ENCODE peak calls at places on chromosomes 16 and 17, in seven cellular contexts. H, D, F, W, Q, R and P are unnamed samples.

GRCh38 chr17:68378202-68379149 is 78.8 kb downstream of the WIPI1 start:
- DNase-seq in W (no peak), H (peak), D (peak), Q (peak), F (peak), R (peak), P (peak)

GRCh38 chr17:56879280-56879679 is 34.6 kb downstream of the TRIM25 start:
- DNase-seq in R (no peak), Q (no peak), H (no peak), F (no peak), D (no peak), W (no peak), P (no peak)

GRCh38 chr17:50218771-50219315 is 17.4 kb upstream of the COL1A1 start:
- DNase-seq in H (no peak), W (no peak), F (no peak), Q (no peak), R (peak), D (no peak), P (peak)

GRCh38 chr16:71526111-71526998 is at the start of gene CHST4:
- DNase-seq in R (peak), W (peak), F (no peak), Q (no peak), H (peak), D (peak), P (peak)

GRCh38 chr17:8696456-8696855 is 48.2 kb downstream of the CCDC42 start:
- DNase-seq in R (no peak), H (no peak), D (no peak), F (no peak), Q (no peak), W (no peak), P (no peak)

GRCh38 chr16:88923450-88923849 is 53.6 kb downstream of the CBFA2T3 start:
- DNase-seq in H (no peak), W (no peak), D (no peak), F (no peak), Q (no peak), R (no peak), P (no peak)

GRCh38 chr16:53121666-53122065 is 66.9 kb downstream of the CHD9 start:
- DNase-seq in D (no peak), H (no peak), W (no peak), R (no peak), F (no peak), Q (no peak), P (peak)

GRCh38 chr16:8851761-8852403 is 16.9 kb downstream of the CARHSP1 start:
- DNase-seq in W (no peak), Q (no peak), D (no peak), H (no peak), F (no peak), R (no peak), P (no peak)

GRCh38 chr16:50644730-50645129 is 36.4 kb downstream of the SNX20 start:
- DNase-seq in R (no peak), H (no peak), D (peak), F (no peak), W (peak), Q (no peak), P (peak)

GRCh38 chr17:64390066-64390465 is 594 bp downstream of the PECAM1 start:
- DNase-seq in R (no peak), D (no peak), Q (no peak), W (peak), H (no peak), F (no peak), P (no peak)

GRCh38 chr17:28173071-28173561 is 130.6 kb downstream of the NLK start:
- DNase-seq in D (no peak), W (no peak), R (no peak), H (no peak), Q (no peak), F (no peak), P (no peak)

GRCh38 chr16:88879788-88880055 is 13.3 kb upstream of the PABPN1L start:
- DNase-seq in W (no peak), R (no peak), Q (no peak), D (no peak), H (no peak), F (no peak), P (no peak)

GRCh38 chr16:3597226-3597625 is 14.2 kb downstream of the SLX4 start:
- DNase-seq in H (no peak), F (no peak), Q (no peak), R (no peak), D (no peak), W (no peak), P (no peak)

GRCh38 chr17:29048440-29049360 is 5.8 kb downstream of the PIPOX start:
- DNase-seq in Q (no peak), R (no peak), W (no peak), F (no peak), D (no peak), H (no peak), P (no peak)

GRCh38 chr16:28569011-28569410 is 15.3 kb downstream of the SGF29 start:
- DNase-seq in R (no peak), F (no peak), D (no peak), W (no peak), Q (no peak), H (no peak), P (peak)

GRCh38 chr17:6559753-6560215 is 3.4 kb upstream of the PITPNM3 start:
- DNase-seq in Q (no peak), R (no peak), D (no peak), W (no peak), F (no peak), H (no peak), P (no peak)

GRCh38 chr16:19218581-19218980 is 50.5 kb downstream of the SYT17 start:
- DNase-seq in F (no peak), R (no peak), H (no peak), Q (no peak), W (no peak), D (no peak), P (no peak)

GRCh38 chr16:81095653-81095952 is 592 bp downstream of the GCSH start:
- DNase-seq in Q (no peak), R (no peak), W (no peak), H (no peak), D (no peak), F (no peak), P (no peak)

GRCh38 chr17:79966681-79967080 is 69.0 kb downstream of the TBC1D16 start:
- DNase-seq in D (no peak), W (no peak), Q (no peak), F (no peak), H (no peak), R (no peak), P (no peak)

GRCh38 chr17:34578016-34578415 is 1.4 kb upstream of the TMEM132E start:
- DNase-seq in W (no peak), R (no peak), F (no peak), Q (no peak), H (no peak), D (no peak), P (no peak)

GRCh38 chr17:30251931-30252330 is 16.4 kb upstream of the SLC6A4 start:
- DNase-seq in F (no peak), Q (no peak), D (no peak), H (no peak), R (no peak), W (no peak), P (peak)

GRCh38 chr17:49557204-49558024 is 18.3 kb upstream of the NXPH3 start:
- DNase-seq in Q (no peak), W (peak), D (peak), H (peak), R (no peak), F (no peak), P (peak)

GRCh38 chr17:36674278-36674650 is 72.9 kb downstream of the MRM1 start:
- DNase-seq in W (no peak), R (no peak), F (no peak), D (no peak), Q (no peak), H (no peak), P (no peak)

GRCh38 chr17:1490643-1491405 is 1.7 kb downstream of the MYO1C start:
- DNase-seq in H (peak), R (no peak), W (no peak), F (peak), Q (no peak), D (peak), P (peak)

GRCh38 chr17:8665681-8666080 is 35.2 kb upstream of the MYH10 start:
- DNase-seq in R (no peak), H (no peak), F (no peak), W (no peak), Q (no peak), D (no peak), P (no peak)

GRCh38 chr16:54174201-54174600 is 112.4 kb downstream of the IRX3 start:
- DNase-seq in H (no peak), D (no peak), R (no peak), W (no peak), F (no peak), Q (no peak), P (no peak)